ENCODE peak calls at places on chromosomes 13 and 19, in eight cellular contexts. Q, E, W, T, L, M, B and O are unnamed samples.

GRCh38 chr19:18435185-18435841 is 2.6 kb downstream of the ISYNA1 start:
- DNase-seq in Q (no peak), B (no peak), W (no peak), M (no peak), L (no peak), T (no peak), E (no peak), O (peak; percentile 44)

GRCh38 chr13:44117351-44117750 is 237.6 kb downstream of the LACC1 start:
- DNase-seq in M (no peak), B (no peak), L (no peak), Q (no peak), T (no peak), W (no peak), E (no peak), O (no peak)

GRCh38 chr19:45505151-45505995 is 1.9 kb upstream of the VASP start:
- DNase-seq in B (no peak), L (no peak), Q (no peak), W (no peak), M (no peak), T (no peak), E (no peak), O (no peak)

GRCh38 chr13:113110048-113110851 is 4.7 kb downstream of the F7 start:
- DNase-seq in T (peak; percentile 31), E (no peak), M (no peak), B (peak; percentile 13), L (no peak), Q (no peak), W (no peak), O (peak; percentile 33)

GRCh38 chr13:60229708-60230272 is 66.1 kb upstream of the DIAPH3 start:
- DNase-seq in W (no peak), M (no peak), Q (peak; percentile 67), B (no peak), E (no peak), T (no peak), L (no peak), O (no peak)

GRCh38 chr19:35089554-35089953 is 26.1 kb upstream of the FXYD3 start:
- DNase-seq in W (no peak), E (no peak), L (no peak), M (no peak), Q (no peak), T (no peak), B (no peak), O (no peak)

GRCh38 chr19:19355606-19356139 is 35.0 kb downstream of the MAU2 start:
- DNase-seq in M (no peak), W (no peak), Q (no peak), T (no peak), B (no peak), E (no peak), L (no peak), O (no peak)

GRCh38 chr19:3577741-3578344 is 5.1 kb downstream of the HMG20B start:
- DNase-seq in E (no peak), B (no peak), Q (no peak), T (peak; percentile 77), M (no peak), W (no peak), L (no peak), O (peak; percentile 87)

GRCh38 chr19:20315543-20315942 is 148.5 kb downstream of the ZNF486 start:
- DNase-seq in W (no peak), T (no peak), L (no peak), E (no peak), B (no peak), M (no peak), Q (no peak), O (no peak)

GRCh38 chr19:39969681-39970423 is 1.1 kb upstream of the PSMC4 start:
- DNase-seq in B (no peak), M (no peak), W (no peak), T (no peak), Q (no peak), L (no peak), E (no peak), O (no peak)

GRCh38 chr13:101988140-101988539 is 413.7 kb downstream of the FGF14 start:
- DNase-seq in B (no peak), W (no peak), T (no peak), E (no peak), Q (no peak), L (no peak), M (no peak), O (no peak)

GRCh38 chr13:100129605-100130004 is 40.7 kb downstream of the PCCA start:
- DNase-seq in W (no peak), L (no peak), T (no peak), B (no peak), E (no peak), M (no peak), Q (no peak), O (no peak)

GRCh38 chr19:32397736-32398135 is 7.8 kb upstream of the DPY19L3 start:
- DNase-seq in E (no peak), B (no peak), T (no peak), W (no peak), Q (no peak), L (no peak), M (no peak), O (no peak)

GRCh38 chr19:35213678-35214632 is 14.6 kb downstream of the FAM187B start:
- DNase-seq in Q (peak; percentile 97), W (peak; percentile 51), E (no peak), L (peak; percentile 68), M (no peak), B (peak; percentile 71), T (no peak), O (peak; percentile 74)

GRCh38 chr13:107421951-107422350 is 793.4 kb downstream of the LIG4 start:
- DNase-seq in B (no peak), E (no peak), T (no peak), Q (no peak), W (no peak), M (no peak), L (no peak), O (no peak)

GRCh38 chr13:104143760-104144406 is 1077.7 kb upstream of the SLC10A2 start:
- DNase-seq in L (no peak), M (no peak), W (no peak), Q (peak; percentile 76), T (peak; percentile 14), B (peak; percentile 17), E (no peak), O (no peak)

GRCh38 chr13:112994084-112994780 is 25.2 kb downstream of the MCF2L start:
- DNase-seq in Q (no peak), M (no peak), T (no peak), L (no peak), E (no peak), B (no peak), W (no peak), O (peak; percentile 69)

GRCh38 chr13:99967884-99968520 is 3.6 kb downstream of the ZIC5 start:
- DNase-seq in L (no peak), T (peak; percentile 16), Q (no peak), E (no peak), W (no peak), M (no peak), B (no peak), O (no peak)

GRCh38 chr13:74288361-74288911 is 154.2 kb upstream of the KLF12 start:
- DNase-seq in L (peak; percentile 37), B (peak; percentile 30), W (no peak), M (peak; percentile 9), Q (peak; percentile 75), T (peak; percentile 16), E (no peak), O (peak; percentile 49)

GRCh38 chr19:10118960-10119359 is 739 bp downstream of the EIF3G start:
- DNase-seq in B (no peak), W (no peak), T (no peak), E (no peak), L (no peak), M (no peak), Q (no peak), O (no peak)

GRCh38 chr19:898663-899062 is 5.4 kb downstream of the RNU6-9 start:
- DNase-seq in W (no peak), M (no peak), L (no peak), B (peak; percentile 55), E (no peak), T (peak; percentile 71), Q (peak; percentile 94), O (no peak)

GRCh38 chr13:27171244-27171829 is at the start of gene USP12:
- DNase-seq in E (no peak), L (peak; percentile 39), B (no peak), W (no peak), Q (peak; percentile 48), M (no peak), T (peak; percentile 67), O (no peak)

GRCh38 chr13:39451301-39451700 is 151.7 kb downstream of the LHFPL6 start:
- DNase-seq in L (no peak), M (no peak), T (no peak), Q (peak; percentile 49), W (no peak), B (no peak), E (no peak), O (no peak)